ENCODE peak calls at places on chromosomes 3 and 15, in nine cellular contexts. L, M, U, N, W, V, O, Q and E are unnamed samples.

GRCh38 chr15:80615361-80615736 is 79.8 kb upstream of the ABHD17C start:
- DNase-seq in L (no peak), M (no peak), U (no peak), N (no peak), W (no peak), V (no peak), O (no peak), Q (no peak), E (no peak)

GRCh38 chr3:195075199-195075940 is 195.6 kb downstream of the XXYLT1 start:
- DNase-seq in L (peak; percentile 28), M (no peak), U (peak; percentile 8), N (no peak), W (no peak), V (no peak), O (no peak), Q (peak; percentile 8), E (no peak)

GRCh38 chr3:185210621-185211157 is 43.2 kb downstream of the EHHADH start:
- DNase-seq in L (no peak), M (no peak), U (no peak), N (no peak), W (no peak), V (no peak), O (no peak), Q (no peak), E (no peak)

GRCh38 chr3:11195201-11195600 is 40.9 kb downstream of the HRH1 start:
- DNase-seq in L (no peak), M (no peak), U (no peak), N (peak; percentile 35), W (no peak), V (no peak), O (no peak), Q (no peak), E (no peak)

GRCh38 chr3:59263152-59263551 is 213.3 kb upstream of the CFAP20DC start:
- DNase-seq in L (no peak), M (no peak), U (no peak), N (peak; percentile 50), W (no peak), V (no peak), O (no peak), Q (no peak), E (no peak)

GRCh38 chr15:27561816-27562215 is 537.3 kb downstream of the OCA2 start:
- DNase-seq in L (no peak), M (no peak), U (no peak), N (no peak), W (no peak), V (no peak), O (no peak), Q (no peak), E (no peak)

GRCh38 chr15:50107157-50107556 is 11.9 kb downstream of the ATP8B4 start:
- DNase-seq in L (no peak), M (no peak), U (no peak), N (no peak), W (no peak), V (no peak), O (no peak), Q (no peak), E (no peak)

GRCh38 chr15:20367093-20367492 is 174.5 kb downstream of the GOLGA6L6 start:
- DNase-seq in L (no peak), M (no peak), U (no peak), N (no peak), W (no peak), V (no peak), O (no peak), Q (no peak), E (no peak)

GRCh38 chr3:22450785-22451400 is 699.9 kb upstream of the ZNF385D start:
- DNase-seq in L (no peak), M (no peak), U (no peak), N (peak; percentile 16), W (peak; percentile 37), V (no peak), O (no peak), Q (no peak), E (no peak)

GRCh38 chr3:197132916-197133530 is 103.4 kb upstream of the MELTF start:
- DNase-seq in L (no peak), M (no peak), U (no peak), N (no peak), W (no peak), V (no peak), O (no peak), Q (no peak), E (no peak)

GRCh38 chr3:155070932-155071387 is 9.2 kb upstream of the MME start:
- DNase-seq in L (no peak), M (no peak), U (no peak), N (peak; percentile 94), W (peak; percentile 96), V (no peak), O (no peak), Q (no peak), E (no peak)
- H3K27ac ChIP-seq in L (no peak overlapping the region), M (peak overlapping the region; percentile 39), U (no peak overlapping the region), N (peak overlapping the region; percentile 84), W (peak overlapping the region; percentile 96), V (no peak overlapping the region), O (no peak overlapping the region), Q (no peak overlapping the region), E (no peak overlapping the region)

GRCh38 chr3:192435241-192435640 is 292.1 kb downstream of the FGF12 start:
- DNase-seq in L (no peak), M (no peak), U (no peak), N (no peak), W (no peak), V (no peak), O (no peak), Q (no peak), E (no peak)
- H3K27ac ChIP-seq in L (no peak overlapping the region), M (no peak overlapping the region), U (no peak overlapping the region), N (no peak overlapping the region), W (no peak overlapping the region), V (no peak overlapping the region), O (no peak overlapping the region), Q (no peak overlapping the region), E (no peak overlapping the region)

GRCh38 chr3:156488771-156489170 is 66.1 kb downstream of the SSR3 start:
- DNase-seq in L (no peak), M (no peak), U (no peak), N (peak; percentile 69), W (peak; percentile 68), V (no peak), O (no peak), Q (no peak), E (no peak)

GRCh38 chr3:156483002-156483401 is 71.9 kb downstream of the SSR3 start:
- DNase-seq in L (no peak), M (no peak), U (no peak), N (no peak), W (no peak), V (no peak), O (no peak), Q (no peak), E (no peak)

GRCh38 chr3:156483426-156483825 is 71.5 kb downstream of the SSR3 start:
- DNase-seq in L (no peak), M (no peak), U (no peak), N (peak; percentile 92), W (peak; percentile 76), V (no peak), O (no peak), Q (no peak), E (no peak)

GRCh38 chr3:156480949-156481348 is 74.0 kb downstream of the SSR3 start:
- DNase-seq in L (no peak), M (no peak), U (no peak), N (no peak), W (no peak), V (no peak), O (no peak), Q (no peak), E (no peak)

DNA sequence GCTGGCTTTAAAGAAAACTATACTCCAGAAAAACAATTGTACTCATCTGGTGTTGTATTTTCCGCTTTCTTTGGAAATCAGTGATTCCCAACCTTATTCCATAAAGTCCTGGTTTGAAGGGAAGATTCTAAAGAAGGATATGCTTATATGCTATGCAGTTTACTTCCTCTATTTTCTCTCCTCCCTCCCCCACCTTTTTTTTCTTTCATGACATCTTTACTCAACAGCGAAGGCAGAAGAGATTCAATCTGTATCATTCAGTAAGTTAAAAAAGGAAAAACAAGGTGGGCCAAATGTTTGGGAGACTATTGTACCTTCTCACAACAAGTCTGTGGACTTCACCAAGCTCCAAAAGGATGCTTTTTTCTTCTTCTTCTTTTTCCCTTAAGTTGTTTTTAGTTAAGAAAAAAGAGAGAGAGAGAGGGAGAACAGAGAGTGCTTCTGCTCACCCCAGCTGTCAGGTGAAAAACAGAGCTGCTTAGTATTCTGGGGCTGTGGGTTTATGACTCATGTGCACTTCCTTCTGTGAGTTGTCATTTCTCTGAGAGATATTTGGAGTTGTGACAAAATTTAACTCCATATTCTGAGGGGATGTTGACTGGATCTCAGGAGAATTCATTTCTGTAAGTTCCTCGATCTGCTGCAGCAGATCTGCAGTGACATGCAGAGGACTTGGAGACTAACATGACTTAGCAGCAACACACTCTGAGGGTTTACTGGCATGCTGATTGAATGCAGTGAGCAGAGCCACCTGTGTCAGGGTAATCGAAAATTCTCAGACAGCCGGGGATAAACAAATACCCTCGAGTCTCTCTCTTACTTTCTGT is 70.7 kb downstream of the SSR3 start:
- DNase-seq in L (no peak), M (no peak), U (no peak), N (peak; percentile 71), W (peak; percentile 64), V (peak; percentile 22), O (no peak), Q (no peak), E (peak; percentile 39)
- H3K27ac ChIP-seq in L (no peak overlapping the region), M (no peak overlapping the region), U (peak overlapping the region; percentile 41), N (peak overlapping the region; percentile 81), W (peak overlapping the region; percentile 76), V (no peak overlapping the region), O (no peak overlapping the region), Q (no peak overlapping the region), E (peak overlapping the region; percentile 66)

GRCh38 chr3:173258721-173259120 is 117.7 kb upstream of the SPATA16 start:
- DNase-seq in L (no peak), M (no peak), U (no peak), N (no peak), W (no peak), V (no peak), O (no peak), Q (no peak), E (no peak)
- H3K27ac ChIP-seq in L (no peak overlapping the region), M (no peak overlapping the region), U (no peak overlapping the region), N (no peak overlapping the region), W (no peak overlapping the region), V (no peak overlapping the region), O (no peak overlapping the region), Q (no peak overlapping the region), E (no peak overlapping the region)